ENCODE peak calls at places on chromosome 4, in five cellular contexts. K, P, Z, O and C are unnamed samples.

GRCh38 chr4:19776929-19777328 is 474.8 kb upstream of the SLIT2 start:
- DNase-seq in O (no peak), Z (no peak), K (no peak), P (no peak), C (no peak)

GRCh38 chr4:123120473-123120872 is 198.1 kb upstream of the NUDT6 start:
- DNase-seq in O (no peak), P (no peak), K (no peak), Z (no peak), C (no peak)

GRCh38 chr4:88158038-88158359 is 440 bp downstream of the ABCG2 start:
- DNase-seq in Z (no peak), P (no peak), O (no peak), K (no peak), C (no peak)

GRCh38 chr4:17301869-17302268 is 210.0 kb downstream of the QDPR start:
- DNase-seq in K (no peak), O (no peak), Z (no peak), P (no peak), C (no peak)

GRCh38 chr4:10366628-10367027 is 90.6 kb downstream of the ZNF518B start:
- DNase-seq in K (no peak), Z (no peak), P (no peak), O (no peak), C (no peak)

GRCh38 chr4:55865228-55865806 is 11.9 kb downstream of the EXOC1 start:
- DNase-seq in P (no peak), Z (no peak), O (no peak), K (no peak), C (no peak)

GRCh38 chr4:112029642-112030235 is 115.5 kb upstream of the FAM241A start:
- DNase-seq in K (no peak), Z (no peak), P (no peak), O (no peak), C (no peak)

GRCh38 chr4:165433529-165433928 is 54.7 kb downstream of the CPE start:
- DNase-seq in Z (no peak), K (no peak), O (no peak), P (no peak), C (no peak)

GRCh38 chr4:138659640-138660325 is 355.8 kb upstream of the NOCT start:
- DNase-seq in P (no peak), Z (no peak), O (no peak), K (no peak), C (peak)

GRCh38 chr4:27807207-27807606 is 946.6 kb downstream of the STIM2 start:
- DNase-seq in P (no peak), Z (no peak), O (no peak), K (no peak), C (no peak)

GRCh38 chr4:71240094-71240493 is 98.7 kb upstream of the SLC4A4 start:
- DNase-seq in Z (no peak), O (no peak), K (no peak), P (no peak), C (no peak)

GRCh38 chr4:98662619-98663225 is 4.3 kb upstream of the TSPAN5 start:
- DNase-seq in K (no peak), Z (no peak), P (no peak), O (no peak), C (peak)

GRCh38 chr4:42320822-42321388 is 76.4 kb upstream of the SHISA3 start:
- DNase-seq in P (peak), Z (no peak), O (no peak), K (no peak), C (no peak)

GRCh38 chr4:67714248-67714583 is 13.3 kb upstream of the UBA6 start:
- DNase-seq in O (peak), P (no peak), K (no peak), Z (no peak), C (no peak)

GRCh38 chr4:71860643-71861042 is 76.8 kb upstream of the GC start:
- DNase-seq in Z (peak), K (no peak), P (no peak), O (peak), C (no peak)

GRCh38 chr4:182142146-182143085 is 100.8 kb upstream of the TENM3 start:
- DNase-seq in P (no peak), Z (no peak), O (no peak), K (no peak), C (peak)

GRCh38 chr4:187302456-187302855 is 578.8 kb upstream of the FAT1 start:
- DNase-seq in P (no peak), K (no peak), O (no peak), Z (no peak), C (no peak)

GRCh38 chr4:140807491-140808257 is 51.5 kb upstream of the TBC1D9 start:
- DNase-seq in P (peak), Z (no peak), O (no peak), K (no peak), C (no peak)

GRCh38 chr4:55184600-55185523 is 59.5 kb upstream of the KDR start:
- DNase-seq in K (no peak), Z (peak), O (peak), P (no peak), C (no peak)

GRCh38 chr4:184669251-184669650 is 19.7 kb downstream of the PRIMPOL start:
- DNase-seq in P (no peak), K (no peak), Z (no peak), O (no peak), C (no peak)

GRCh38 chr4:3229964-3230363 is 19.0 kb upstream of the MSANTD1 start:
- DNase-seq in O (no peak), Z (no peak), P (no peak), K (no peak), C (no peak)

GRCh38 chr4:174394915-174395314 is 111.2 kb downstream of the CEP44 start:
- DNase-seq in K (no peak), P (no peak), Z (no peak), O (no peak), C (no peak)

GRCh38 chr4:67762091-67762490 is 7.9 kb upstream of the GNRHR start:
- DNase-seq in K (no peak), P (peak), Z (no peak), O (no peak), C (no peak)

DNA sequence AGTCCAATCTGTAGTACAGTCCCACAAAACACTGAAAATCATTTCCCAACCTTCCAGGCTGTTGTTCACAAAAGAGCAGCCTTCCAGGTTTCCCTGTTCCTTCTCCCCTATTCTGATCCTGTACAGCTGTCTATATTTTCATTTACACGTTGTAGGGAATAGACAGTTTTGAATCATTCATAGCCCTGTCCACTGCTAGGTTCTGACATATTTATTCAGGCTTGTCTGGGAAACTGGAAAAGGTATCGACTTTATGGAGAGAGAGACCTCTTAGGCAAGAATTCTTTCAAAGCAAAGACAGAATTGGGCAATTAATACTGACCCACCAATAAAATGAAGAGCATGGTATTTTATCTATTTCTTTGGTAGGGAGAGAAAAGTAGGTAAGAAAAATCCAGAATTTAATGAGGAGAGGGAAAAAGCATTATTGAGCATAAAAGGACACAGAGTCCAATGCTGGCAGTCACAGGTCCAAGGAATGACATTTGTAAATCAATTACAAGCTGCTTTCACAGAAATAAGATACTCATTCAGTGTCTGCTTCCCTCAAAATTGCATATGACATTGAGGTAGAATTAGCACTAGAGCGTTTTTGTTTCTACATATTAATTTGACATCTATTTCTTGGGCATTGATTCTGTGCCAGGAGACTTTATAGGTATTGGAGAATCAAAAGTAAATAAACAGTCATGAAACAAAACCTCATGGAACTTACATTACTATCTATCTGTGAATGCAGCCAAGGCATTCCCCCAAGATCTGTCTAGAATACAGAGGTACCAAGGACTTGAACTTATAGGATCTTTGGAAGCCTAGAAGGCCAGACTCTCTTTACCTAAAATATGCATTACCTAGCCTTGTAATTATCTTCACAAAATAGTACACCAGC is 127.2 kb downstream of the CAMK2D start:
- DNase-seq in K (no peak), Z (no peak), P (no peak), O (no peak), C (no peak)
- TF ChIP-seq TAF1 in K (no peak), Z (no peak), P (no peak), O (no peak), C (no peak)

GRCh38 chr4:110624016-110624770 is 1.3 kb upstream of the PITX2 start:
- DNase-seq in Z (no peak), K (no peak), P (no peak), O (no peak), C (no peak)
- H3K9ac ChIP-seq in Z (no peak), K (no peak), P (no peak), O (no peak), C (no peak)

DNA sequence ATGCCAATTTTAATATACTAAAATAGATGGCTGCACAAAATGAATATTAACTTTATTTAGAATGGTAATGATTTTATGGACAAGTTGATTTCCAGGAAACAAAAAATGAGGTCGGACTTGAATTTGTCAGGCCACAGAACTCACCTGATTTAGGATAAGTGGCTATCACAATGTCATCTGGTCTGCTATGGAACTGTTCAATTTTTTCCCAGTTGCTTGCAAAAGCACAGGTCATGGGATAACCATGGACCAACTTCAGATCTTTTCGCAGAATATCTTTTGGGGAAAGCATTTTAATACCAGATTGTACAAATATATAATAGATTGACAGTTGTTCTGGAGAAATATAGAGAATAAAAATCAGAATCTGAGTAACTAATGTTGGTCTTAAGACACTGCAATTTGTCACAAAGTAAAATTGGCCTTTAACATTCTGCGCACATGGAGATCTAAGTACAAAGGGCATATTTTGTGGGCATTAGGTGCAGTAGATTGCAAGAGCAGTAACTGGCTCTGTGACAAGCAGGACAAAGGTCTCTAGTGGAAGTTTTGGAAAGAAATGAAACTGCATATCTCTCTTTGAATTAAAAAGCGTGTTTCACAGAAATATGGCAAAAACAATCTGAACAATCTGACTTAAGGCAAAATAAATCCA is 5.4 kb downstream of the SULT1B1 start:
- DNase-seq in O (no peak), P (no peak), Z (peak), K (no peak), C (no peak)
- TF ChIP-seq TAF1 in O (no peak), P (no peak), Z (no peak), K (no peak), C (no peak)

GRCh38 chr4:6529021-6529420 is 46.0 kb upstream of the MAN2B2 start:
- DNase-seq in O (no peak), K (no peak), Z (no peak), P (no peak), C (no peak)
- H3K9ac ChIP-seq in O (no peak), K (no peak), Z (no peak), P (no peak), C (no peak)

GRCh38 chr4:94689155-94689554 is 68.6 kb upstream of the BMPR1B start:
- DNase-seq in P (no peak), O (no peak), Z (no peak), K (no peak), C (no peak)
- TF ChIP-seq TAF1 in P (no peak), O (no peak), Z (no peak), K (no peak), C (no peak)

DNA sequence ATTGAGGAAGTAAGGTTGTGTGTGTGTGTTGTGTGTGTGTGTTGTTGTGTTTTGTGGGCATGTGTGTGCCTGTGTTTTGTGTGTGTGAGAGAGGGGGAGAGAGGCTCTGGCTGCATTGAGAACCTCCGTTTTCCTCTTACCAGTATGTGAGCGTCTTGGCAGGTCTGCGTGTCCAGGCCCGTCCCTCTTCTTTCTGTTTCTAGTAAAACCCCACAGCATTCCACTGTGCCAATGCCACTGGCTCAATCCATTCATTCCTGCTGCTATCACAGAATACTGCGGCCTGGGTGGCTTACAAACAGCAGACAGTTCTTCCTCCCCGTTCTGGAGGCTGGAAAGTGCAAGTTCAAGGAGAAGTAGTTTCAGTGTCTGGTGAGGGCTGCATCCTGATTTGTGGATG is 15.5 kb upstream of the HTRA3 start:
- DNase-seq in O (no peak), K (no peak), P (no peak), Z (no peak), C (no peak)
- H3K9ac ChIP-seq in O (no peak), K (no peak), P (no peak), Z (no peak), C (no peak)

GRCh38 chr4:143337600-143338287 is 1.1 kb downstream of the GAB1 start:
- DNase-seq in O (peak), Z (peak), K (peak), P (no peak), C (no peak)
- TF ChIP-seq TAF1 in O (no peak), Z (no peak), K (peak), P (no peak), C (no peak)

GRCh38 chr4:40305329-40306193 is 29.6 kb upstream of the CHRNA9 start:
- DNase-seq in K (no peak), Z (no peak), O (no peak), P (peak), C (no peak)
- H3K9ac ChIP-seq in K (no peak), Z (no peak), O (no peak), P (peak), C (no peak)

GRCh38 chr4:148043990-148044645 is 312.2 kb downstream of the ARHGAP10 start:
- DNase-seq in O (no peak), Z (no peak), P (no peak), K (no peak), C (no peak)

GRCh38 chr4:148041606-148042324 is 309.9 kb downstream of the ARHGAP10 start:
- DNase-seq in P (no peak), K (no peak), O (no peak), Z (no peak), C (no peak)

DNA sequence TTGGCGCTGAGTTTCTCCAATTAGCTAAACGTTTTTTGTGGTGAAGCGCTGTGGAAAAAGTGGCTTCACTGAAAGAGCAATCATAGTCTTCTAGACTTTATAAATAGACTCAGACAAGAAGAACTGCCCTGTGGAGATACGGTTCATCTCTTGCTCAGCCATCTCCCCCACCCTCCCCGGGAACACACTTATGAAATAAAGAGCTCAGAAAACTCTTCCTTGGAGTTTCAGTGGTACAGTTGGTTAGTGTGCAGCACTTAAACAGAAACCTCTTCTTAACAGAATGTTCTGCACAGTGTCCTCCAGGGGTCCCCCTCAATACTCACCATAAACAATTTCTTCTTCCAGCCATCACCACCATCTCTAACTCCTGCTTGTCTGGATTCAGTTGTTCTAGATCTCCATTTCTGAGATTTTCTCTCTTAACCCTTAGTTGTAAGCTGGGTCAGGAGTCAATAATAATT is 313.0 kb downstream of the ARHGAP10 start:
- DNase-seq in P (peak), O (peak), K (peak), Z (peak), C (no peak)
- TF ChIP-seq TAF1 in P (no peak), O (no peak), K (no peak), Z (no peak), C (no peak)

DNA sequence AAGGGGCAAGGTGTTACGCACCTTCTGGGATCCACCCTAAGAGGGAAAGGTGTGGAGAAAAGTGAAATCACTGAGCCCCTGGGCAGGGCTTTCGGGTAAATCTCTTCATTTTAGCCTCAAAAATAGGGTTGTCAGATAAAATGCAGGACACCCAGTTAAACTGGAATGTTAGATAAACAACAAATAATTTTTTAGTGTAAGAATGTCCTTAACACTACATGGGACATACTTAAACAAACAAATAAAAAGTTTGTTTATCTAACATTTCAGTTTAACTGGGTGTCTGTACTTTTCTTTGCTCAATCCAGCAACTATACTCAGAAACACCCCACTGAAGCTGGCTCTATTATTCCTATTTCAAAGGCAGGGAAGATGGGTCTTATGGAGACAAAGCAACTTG is 144.9 kb upstream of the RBPJ start:
- DNase-seq in K (no peak), P (no peak), O (no peak), Z (no peak), C (no peak)
- H3K9ac ChIP-seq in K (no peak), P (no peak), O (no peak), Z (no peak), C (no peak)